ENCODE peak calls at places on chromosomes 5 and 9, in five cellular contexts. One of them, this sample, is unnamed.

GRCh38 chr9:19641046-19641445 is 147.8 kb downstream of the SLC24A2 start:
- DNase-seq in stimulated activated CD8-positive, alpha-beta memory T cell treated with anti-CD3 and anti-CD28 coated beads, Interleukin-2, amount 100 ng/mL, for 1 hour: no peak
- DNase-seq in NCI-H1417: no peak
- DNase-seq in NCI-H146: peak; percentile 12
- DNase-seq in amniotic stem cell: no peak
- DNase-seq in this sample: no peak

GRCh38 chr9:26856413-26857032 is 36.1 kb downstream of the CAAP1 start:
- DNase-seq in NCI-H1417: peak; percentile 17
- DNase-seq in stimulated activated CD8-positive, alpha-beta memory T cell treated with anti-CD3 and anti-CD28 coated beads, Interleukin-2, amount 100 ng/mL, for 1 hour: no peak
- DNase-seq in amniotic stem cell: no peak
- DNase-seq in NCI-H146: peak; percentile 76
- DNase-seq in this sample: no peak

GRCh38 chr5:143771229-143772001 is 40.5 kb upstream of the HMHB1 start:
- DNase-seq in NCI-H1417: no peak
- DNase-seq in stimulated activated CD8-positive, alpha-beta memory T cell treated with anti-CD3 and anti-CD28 coated beads, Interleukin-2, amount 100 ng/mL, for 1 hour: no peak
- DNase-seq in amniotic stem cell: no peak
- DNase-seq in NCI-H146: no peak
- DNase-seq in this sample: no peak

GRCh38 chr5:80705801-80706200 is 51.0 kb upstream of the DHFR start:
- DNase-seq in stimulated activated CD8-positive, alpha-beta memory T cell treated with anti-CD3 and anti-CD28 coated beads, Interleukin-2, amount 100 ng/mL, for 1 hour: no peak
- DNase-seq in amniotic stem cell: no peak
- DNase-seq in NCI-H146: no peak
- DNase-seq in NCI-H1417: no peak
- DNase-seq in this sample: no peak

GRCh38 chr9:21974542-21975409 is 19.4 kb downstream of the CDKN2A start:
- DNase-seq in NCI-H146: peak; percentile 98
- DNase-seq in stimulated activated CD8-positive, alpha-beta memory T cell treated with anti-CD3 and anti-CD28 coated beads, Interleukin-2, amount 100 ng/mL, for 1 hour: no peak
- DNase-seq in NCI-H1417: no peak
- DNase-seq in amniotic stem cell: peak; percentile 21
- DNase-seq in this sample: no peak

GRCh38 chr5:74552101-74552500 is 88.4 kb downstream of the ENC1 start:
- DNase-seq in amniotic stem cell: no peak
- DNase-seq in NCI-H1417: no peak
- DNase-seq in NCI-H146: no peak
- DNase-seq in stimulated activated CD8-positive, alpha-beta memory T cell treated with anti-CD3 and anti-CD28 coated beads, Interleukin-2, amount 100 ng/mL, for 1 hour: no peak
- DNase-seq in this sample: no peak

GRCh38 chr5:141567513-141568117 is 51.2 kb downstream of the DIAPH1 start:
- DNase-seq in stimulated activated CD8-positive, alpha-beta memory T cell treated with anti-CD3 and anti-CD28 coated beads, Interleukin-2, amount 100 ng/mL, for 1 hour: no peak
- DNase-seq in NCI-H146: no peak
- DNase-seq in amniotic stem cell: no peak
- DNase-seq in NCI-H1417: no peak
- DNase-seq in this sample: no peak

GRCh38 chr5:35151151-35151920 is 79.0 kb downstream of the PRLR start:
- DNase-seq in stimulated activated CD8-positive, alpha-beta memory T cell treated with anti-CD3 and anti-CD28 coated beads, Interleukin-2, amount 100 ng/mL, for 1 hour: no peak
- DNase-seq in NCI-H146: no peak
- DNase-seq in NCI-H1417: no peak
- DNase-seq in amniotic stem cell: no peak
- DNase-seq in this sample: no peak

GRCh38 chr5:170287532-170287931 is 10.0 kb downstream of the LCP2 start:
- DNase-seq in amniotic stem cell: no peak
- DNase-seq in stimulated activated CD8-positive, alpha-beta memory T cell treated with anti-CD3 and anti-CD28 coated beads, Interleukin-2, amount 100 ng/mL, for 1 hour: no peak
- DNase-seq in NCI-H1417: no peak
- DNase-seq in NCI-H146: no peak
- DNase-seq in this sample: no peak

GRCh38 chr5:41649659-41650058 is 139.3 kb upstream of the PLCXD3 start:
- DNase-seq in NCI-H1417: no peak
- DNase-seq in amniotic stem cell: no peak
- DNase-seq in NCI-H146: peak; percentile 32
- DNase-seq in stimulated activated CD8-positive, alpha-beta memory T cell treated with anti-CD3 and anti-CD28 coated beads, Interleukin-2, amount 100 ng/mL, for 1 hour: no peak
- DNase-seq in this sample: no peak

GRCh38 chr5:83914199-83914598 is 193.5 kb upstream of the HAPLN1 start:
- DNase-seq in NCI-H1417: no peak
- DNase-seq in stimulated activated CD8-positive, alpha-beta memory T cell treated with anti-CD3 and anti-CD28 coated beads, Interleukin-2, amount 100 ng/mL, for 1 hour: no peak
- DNase-seq in amniotic stem cell: no peak
- DNase-seq in NCI-H146: no peak
- DNase-seq in this sample: no peak

GRCh38 chr5:32420506-32420905 is 24.0 kb downstream of the ZFR start:
- DNase-seq in amniotic stem cell: peak; percentile 10
- DNase-seq in NCI-H1417: no peak
- DNase-seq in stimulated activated CD8-positive, alpha-beta memory T cell treated with anti-CD3 and anti-CD28 coated beads, Interleukin-2, amount 100 ng/mL, for 1 hour: no peak
- DNase-seq in NCI-H146: no peak
- DNase-seq in this sample: no peak

GRCh38 chr9:13992136-13992798 is 321.7 kb downstream of the NFIB start:
- DNase-seq in stimulated activated CD8-positive, alpha-beta memory T cell treated with anti-CD3 and anti-CD28 coated beads, Interleukin-2, amount 100 ng/mL, for 1 hour: no peak
- DNase-seq in amniotic stem cell: no peak
- DNase-seq in NCI-H1417: no peak
- DNase-seq in NCI-H146: peak; percentile 76
- DNase-seq in this sample: no peak

GRCh38 chr9:135504262-135505229 is 4.1 kb downstream of the MRPS2 start:
- DNase-seq in NCI-H146: peak; percentile 6
- DNase-seq in amniotic stem cell: no peak
- DNase-seq in NCI-H1417: peak; percentile 14
- DNase-seq in stimulated activated CD8-positive, alpha-beta memory T cell treated with anti-CD3 and anti-CD28 coated beads, Interleukin-2, amount 100 ng/mL, for 1 hour: no peak
- DNase-seq in this sample: peak; percentile 30

GRCh38 chr5:9505215-9505614 is 40.7 kb downstream of the SEMA5A start:
- DNase-seq in NCI-H146: no peak
- DNase-seq in NCI-H1417: no peak
- DNase-seq in stimulated activated CD8-positive, alpha-beta memory T cell treated with anti-CD3 and anti-CD28 coated beads, Interleukin-2, amount 100 ng/mL, for 1 hour: no peak
- DNase-seq in amniotic stem cell: no peak
- DNase-seq in this sample: no peak

GRCh38 chr5:179321206-179321987 is 23.9 kb downstream of the ADAMTS2 start:
- DNase-seq in amniotic stem cell: no peak
- DNase-seq in NCI-H146: no peak
- DNase-seq in NCI-H1417: no peak
- DNase-seq in stimulated activated CD8-positive, alpha-beta memory T cell treated with anti-CD3 and anti-CD28 coated beads, Interleukin-2, amount 100 ng/mL, for 1 hour: no peak
- DNase-seq in this sample: no peak

GRCh38 chr9:76603448-76603895 is 144.5 kb downstream of the GCNT1 start:
- DNase-seq in NCI-H146: no peak
- DNase-seq in amniotic stem cell: no peak
- DNase-seq in NCI-H1417: no peak
- DNase-seq in stimulated activated CD8-positive, alpha-beta memory T cell treated with anti-CD3 and anti-CD28 coated beads, Interleukin-2, amount 100 ng/mL, for 1 hour: no peak
- DNase-seq in this sample: no peak

GRCh38 chr9:33167949-33168535 is 906 bp upstream of the B4GALT1 start:
- DNase-seq in stimulated activated CD8-positive, alpha-beta memory T cell treated with anti-CD3 and anti-CD28 coated beads, Interleukin-2, amount 100 ng/mL, for 1 hour: no peak
- DNase-seq in amniotic stem cell: no peak
- DNase-seq in NCI-H1417: no peak
- DNase-seq in NCI-H146: no peak
- DNase-seq in this sample: no peak

GRCh38 chr5:16345454-16345853 is 120.1 kb downstream of the ZNF622 start:
- DNase-seq in stimulated activated CD8-positive, alpha-beta memory T cell treated with anti-CD3 and anti-CD28 coated beads, Interleukin-2, amount 100 ng/mL, for 1 hour: no peak
- DNase-seq in NCI-H146: peak; percentile 42
- DNase-seq in amniotic stem cell: no peak
- DNase-seq in NCI-H1417: no peak
- DNase-seq in this sample: no peak

GRCh38 chr9:127875306-127875966 is 2.0 kb downstream of the AK1 start:
- DNase-seq in amniotic stem cell: no peak
- DNase-seq in stimulated activated CD8-positive, alpha-beta memory T cell treated with anti-CD3 and anti-CD28 coated beads, Interleukin-2, amount 100 ng/mL, for 1 hour: no peak
- DNase-seq in NCI-H146: no peak
- DNase-seq in NCI-H1417: no peak
- DNase-seq in this sample: no peak

GRCh38 chr9:70392189-70392588 is 22.3 kb downstream of the KLF9 start:
- DNase-seq in amniotic stem cell: no peak
- DNase-seq in NCI-H146: no peak
- DNase-seq in NCI-H1417: peak; percentile 19
- DNase-seq in stimulated activated CD8-positive, alpha-beta memory T cell treated with anti-CD3 and anti-CD28 coated beads, Interleukin-2, amount 100 ng/mL, for 1 hour: no peak
- DNase-seq in this sample: no peak

GRCh38 chr5:119578937-119579336 is 50.4 kb upstream of the FAM170A start:
- DNase-seq in NCI-H146: peak; percentile 47
- DNase-seq in amniotic stem cell: no peak
- DNase-seq in stimulated activated CD8-positive, alpha-beta memory T cell treated with anti-CD3 and anti-CD28 coated beads, Interleukin-2, amount 100 ng/mL, for 1 hour: no peak
- DNase-seq in NCI-H1417: no peak
- DNase-seq in this sample: no peak

GRCh38 chr9:81848472-81848871 is 79.8 kb upstream of the SPATA31D4 start:
- DNase-seq in NCI-H146: no peak
- DNase-seq in amniotic stem cell: no peak
- DNase-seq in NCI-H1417: no peak
- DNase-seq in stimulated activated CD8-positive, alpha-beta memory T cell treated with anti-CD3 and anti-CD28 coated beads, Interleukin-2, amount 100 ng/mL, for 1 hour: no peak
- DNase-seq in this sample: peak; percentile 50